ENCODE peak calls at places on chromosomes 3 and 15, in four cellular contexts. H, N, S and C are unnamed samples.

GRCh38 chr3:15055019-15055557 is 10.0 kb downstream of the MRPS25 start:
- DNase-seq in H (no peak), N (no peak), S (no peak), C (no peak)

GRCh38 chr3:170220871-170221270 is 1.4 kb upstream of the PRKCI start:
- DNase-seq in H (no peak), N (no peak), S (no peak), C (no peak)

GRCh38 chr15:68632101-68632500 is 53.3 kb downstream of the CORO2B start:
- DNase-seq in H (no peak), N (no peak), S (no peak), C (no peak)

GRCh38 chr3:118089563-118089962 is 945.1 kb downstream of the IGSF11 start:
- DNase-seq in H (no peak), N (no peak), S (no peak), C (no peak)

GRCh38 chr3:131730581-131730980 is 227.8 kb upstream of the MRPL3 start:
- DNase-seq in H (no peak), N (no peak), S (no peak), C (no peak)

GRCh38 chr3:38497026-38497425 is 886 bp downstream of the EXOG start:
- DNase-seq in H (no peak), N (no peak), S (no peak), C (no peak)

GRCh38 chr15:75785771-75786563 is 57.3 kb upstream of the UBE2Q2 start:
- DNase-seq in H (no peak), N (no peak), S (no peak), C (no peak)

GRCh38 chr15:77075528-77075927 is 4.6 kb upstream of the TSPAN3 start:
- DNase-seq in H (no peak), N (no peak), S (no peak), C (no peak)

GRCh38 chr3:50807266-50807665 is 132.5 kb downstream of the DOCK3 start:
- DNase-seq in H (no peak), N (no peak), S (no peak), C (no peak)

GRCh38 chr3:35857004-35857403 is 217.7 kb downstream of the ARPP21 start:
- DNase-seq in H (no peak), N (no peak), S (no peak), C (no peak)

GRCh38 chr3:177860236-177860635 is 663.0 kb upstream of the TBL1XR1 start:
- DNase-seq in H (no peak), N (no peak), S (no peak), C (no peak)

GRCh38 chr3:59412506-59412905 is 362.7 kb upstream of the CFAP20DC start:
- DNase-seq in H (no peak), N (no peak), S (no peak), C (no peak)

GRCh38 chr15:41585140-41586047 is 26.4 kb downstream of the TYRO3 start:
- DNase-seq in H (no peak), N (no peak), S (no peak), C (no peak)

DNA sequence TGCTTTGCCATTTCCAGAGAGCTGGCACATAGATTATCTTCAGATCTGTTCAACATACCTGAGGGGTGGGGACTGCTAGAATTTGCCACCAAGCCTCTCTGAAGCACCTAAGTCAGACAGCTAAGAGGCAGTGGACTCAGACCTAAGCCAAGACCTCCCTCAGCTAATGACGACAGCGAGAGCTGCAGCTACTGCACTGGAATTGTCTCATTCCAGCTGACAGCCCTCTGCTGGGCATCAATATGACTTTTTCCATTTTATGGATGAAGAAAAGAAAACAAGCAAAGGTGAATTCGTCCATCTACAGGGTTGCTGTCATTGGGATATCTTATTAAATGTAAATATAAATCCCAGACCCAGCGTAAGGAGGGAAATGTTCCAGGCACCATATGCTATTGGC is 85.3 kb upstream of the LRTM1 start:
- DNase-seq in H (no peak), N (no peak), S (no peak), C (no peak)
- TF ChIP-seq CTCF in H (no peak), N (no peak), S (no peak), C (no peak)

DNA sequence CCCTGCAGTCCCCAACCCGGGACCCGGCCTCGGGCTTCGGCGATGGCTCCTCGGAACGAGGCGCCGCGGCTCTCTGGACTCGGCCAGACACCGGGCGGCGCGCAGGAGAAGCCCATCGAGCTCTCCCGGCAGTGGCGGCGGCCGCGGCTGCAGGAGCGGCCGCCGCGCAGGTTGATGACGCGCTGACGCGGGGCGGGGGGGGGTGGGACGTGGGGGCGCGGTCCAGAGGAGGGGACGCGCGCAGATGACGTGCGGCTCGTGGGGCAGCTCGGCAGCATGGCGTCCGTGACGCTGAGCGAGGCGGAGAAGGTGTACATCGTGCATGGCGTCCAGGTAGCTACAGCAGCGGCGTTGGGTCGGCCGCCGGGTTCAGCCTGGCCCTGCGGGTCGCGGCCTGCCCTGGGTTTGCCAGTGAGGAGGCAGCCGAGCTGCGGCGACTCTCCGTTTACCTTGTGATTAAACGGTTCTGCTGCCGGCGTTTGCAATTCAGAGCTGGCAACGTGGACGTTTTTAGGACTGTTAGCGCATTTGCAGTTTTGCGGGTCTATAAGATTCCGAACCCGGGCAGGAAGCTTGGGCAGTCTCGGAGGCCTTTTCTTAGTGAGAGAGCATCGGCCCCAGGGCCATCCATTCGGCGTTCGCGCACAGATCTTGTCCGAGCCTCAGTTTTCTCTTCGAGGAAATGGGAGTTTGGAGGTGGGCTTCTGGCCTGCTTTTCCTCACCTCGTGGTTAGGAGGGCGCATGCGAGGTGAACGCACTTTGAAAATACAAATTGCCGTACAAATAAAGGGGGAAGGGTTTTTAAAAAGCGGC is at the start of the genes EXOSC7 and ZDHHC3:
- DNase-seq in H (peak), N (peak), S (peak), C (peak)
- TF ChIP-seq CTCF in H (no peak), N (no peak), S (no peak), C (no peak)

DNA sequence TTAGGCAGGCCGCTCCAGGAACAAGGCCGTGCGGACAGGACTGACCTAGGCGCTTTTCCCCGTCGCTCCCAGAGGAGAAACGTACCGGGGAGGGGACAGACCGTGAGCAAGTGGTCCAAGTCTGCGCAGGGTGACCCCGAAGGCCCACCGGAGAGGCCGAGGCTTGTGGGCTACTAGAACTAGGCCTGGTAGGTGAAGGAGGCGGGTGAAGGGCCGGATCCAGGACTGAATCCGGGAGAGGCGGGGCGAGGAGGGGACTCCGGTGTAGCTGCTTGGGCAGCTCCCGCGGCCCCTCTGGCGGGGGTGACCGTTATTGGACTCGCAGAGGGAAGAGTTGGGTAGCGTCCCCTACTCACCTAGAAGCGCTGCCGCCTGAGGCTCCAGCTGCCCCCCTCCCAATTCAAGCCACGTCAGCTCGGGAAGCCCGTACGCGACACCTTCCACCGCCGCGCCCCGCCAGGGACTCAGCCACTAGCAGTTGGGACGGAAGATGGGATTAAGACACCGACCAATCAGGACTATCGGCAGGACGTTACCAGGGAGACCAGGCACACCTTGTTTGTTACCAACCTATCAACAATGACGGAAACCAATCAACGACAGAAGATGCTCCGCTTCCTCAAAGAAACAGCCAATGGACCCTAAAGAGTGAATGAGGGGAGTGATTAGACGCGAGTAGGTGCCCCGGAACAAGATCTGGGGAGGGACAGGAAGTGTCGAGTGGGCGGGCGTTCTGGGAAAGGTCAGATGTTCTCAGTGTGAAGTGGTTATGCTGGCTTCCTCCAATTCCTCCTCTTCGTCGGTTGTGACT is at the start of gene GOLGB1:
- DNase-seq in H (peak), N (peak), S (peak), C (peak)
- TF ChIP-seq CTCF in H (no peak), N (no peak), S (no peak), C (no peak)

DNA sequence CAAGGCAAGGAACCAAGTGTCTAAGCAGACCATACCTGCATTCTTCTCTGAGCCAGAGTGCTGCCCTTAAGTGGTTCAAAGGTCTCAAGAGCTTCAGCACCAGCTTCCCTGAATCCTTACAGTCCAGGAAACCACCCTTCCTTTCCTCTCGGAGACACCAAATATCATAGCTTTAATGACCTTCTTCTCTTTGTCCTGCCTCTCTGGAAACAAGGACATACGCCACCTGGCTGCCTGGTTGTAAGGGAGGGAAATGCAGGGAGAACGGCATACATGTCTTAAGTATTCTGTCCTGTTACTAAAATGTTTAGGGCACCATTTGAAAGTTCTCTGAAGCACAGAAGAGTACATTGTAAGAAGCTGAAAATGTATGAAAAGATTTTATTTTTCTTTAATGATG is 155.6 kb upstream of the ARRDC4 start:
- DNase-seq in H (no peak), N (no peak), S (no peak), C (no peak)
- TF ChIP-seq CTCF in H (no peak), N (no peak), S (no peak), C (no peak)